ENCODE peak calls at places on chromosomes 5 and 9, in nine cellular contexts. F is GF-D8, V is A549, E is astrocyte of the hippocampus, H is lower leg skin, Z is ureter, W is LoVo, D is neural crest cell, O is GM03348. L is an unnamed sample.

GRCh38 chr9:98468567-98469239 is 213.3 kb upstream of the TBC1D2 start:
- DNase-seq in F (no peak), V (no peak), E (no peak), H (peak; percentile 60), Z (no peak), W (no peak), D (no peak), O (no peak), L (no peak)

GRCh38 chr5:157672976-157673375 is 1.6 kb downstream of the C5orf52 start:
- DNase-seq in F (no peak), V (no peak), E (no peak), H (peak; percentile 49), Z (no peak), W (no peak), D (no peak), O (no peak), L (no peak)

GRCh38 chr5:133783481-133783880 is 171.1 kb upstream of the FSTL4 start:
- DNase-seq in F (no peak), V (no peak), E (peak; percentile 19), H (peak; percentile 36), Z (no peak), W (no peak), D (no peak), O (no peak), L (no peak)

GRCh38 chr5:63456279-63456678 is 506.0 kb downstream of the HTR1A start:
- DNase-seq in F (no peak), V (no peak), E (peak; percentile 7), H (no peak), Z (no peak), W (no peak), D (no peak), O (no peak), L (peak; percentile 7)

GRCh38 chr5:17415282-17415681 is 82.7 kb upstream of the TAF11L2 start:
- DNase-seq in F (no peak), V (no peak), E (peak; percentile 49), H (no peak), Z (no peak), W (no peak), D (peak; percentile 42), O (no peak), L (no peak)

GRCh38 chr5:74310386-74310785 is 330.1 kb downstream of the ENC1 start:
- DNase-seq in F (no peak), V (no peak), E (peak; percentile 52), H (no peak), Z (no peak), W (no peak), D (no peak), O (no peak), L (no peak)

GRCh38 chr9:130997925-130998595 is 10.9 kb upstream of the LAMC3 start:
- DNase-seq in F (peak; percentile 9), V (peak; percentile 95), E (peak; percentile 86), H (no peak), Z (peak; percentile 63), W (peak; percentile 48), D (peak; percentile 93), O (peak; percentile 95), L (peak; percentile 54)

GRCh38 chr9:89991204-89991790 is 386.5 kb downstream of the GADD45G start:
- DNase-seq in F (no peak), V (no peak), E (no peak), H (no peak), Z (no peak), W (no peak), D (no peak), O (no peak), L (no peak)

GRCh38 chr9:21833090-21833801 is 30.8 kb downstream of the MTAP start:
- DNase-seq in F (no peak), V (no peak), E (no peak), H (no peak), Z (no peak), W (no peak), D (no peak), O (no peak), L (no peak)

GRCh38 chr9:136086951-136087740 is 7.9 kb downstream of the NACC2 start:
- DNase-seq in F (no peak), V (no peak), E (no peak), H (no peak), Z (no peak), W (no peak), D (no peak), O (no peak), L (no peak)

GRCh38 chr5:133818031-133818431 is 150.4 kb downstream of the C5orf15 start:
- DNase-seq in F (no peak), V (peak; percentile 31), E (peak; percentile 67), H (no peak), Z (peak; percentile 59), W (no peak), D (no peak), O (no peak), L (peak; percentile 5)

GRCh38 chr5:176542596-176543427 is 5.6 kb upstream of the RNF44 start:
- DNase-seq in F (no peak), V (no peak), E (peak; percentile 68), H (no peak), Z (no peak), W (peak; percentile 57), D (peak; percentile 14), O (peak; percentile 74), L (no peak)

GRCh38 chr5:124512236-124512635 is 234.2 kb downstream of the ZNF608 start:
- DNase-seq in F (no peak), V (no peak), E (peak; percentile 36), H (no peak), Z (no peak), W (no peak), D (no peak), O (no peak), L (no peak)

GRCh38 chr5:56814361-56814962 is 887 bp upstream of the MAP3K1 start:
- DNase-seq in F (no peak), V (peak; percentile 22), E (peak; percentile 34), H (peak; percentile 83), Z (peak; percentile 50), W (no peak), D (no peak), O (peak; percentile 11), L (no peak)

GRCh38 chr9:136640176-136641086 is 22.3 kb upstream of the EGFL7 start:
- DNase-seq in F (no peak), V (no peak), E (no peak), H (no peak), Z (no peak), W (no peak), D (no peak), O (no peak), L (no peak)

GRCh38 chr5:87900419-87900818 is 368.2 kb downstream of the TMEM161B start:
- DNase-seq in F (no peak), V (no peak), E (no peak), H (no peak), Z (no peak), W (no peak), D (no peak), O (no peak), L (no peak)